ENCODE peak calls at places on chromosomes 5 and 9, in ten cellular contexts. K, L, E, O, X, A, I, G, Z and H are unnamed samples. For H3K27me3, the result is how much of the 10 kb centered on the place peaks cover.

GRCh38 chr9:124663046-124663961 is 107.8 kb downstream of the NR6A1 start:
- DNase-seq in K (no peak), L (peak), E (no peak), O (no peak), X (no peak), A (no peak), I (no peak), G (no peak), Z (no peak), H (no peak)

GRCh38 chr5:54646285-54647101 is 128.9 kb downstream of the SNX18 start:
- DNase-seq in K (peak), L (peak), E (peak), O (peak), X (peak), A (peak), I (peak), G (peak), Z (no peak), H (peak)

GRCh38 chr9:125889122-125889523 is 141.9 kb downstream of the PBX3 start:
- DNase-seq in K (peak), L (peak), E (peak), O (peak), X (no peak), A (peak), I (no peak), G (peak), Z (peak), H (no peak)

GRCh38 chr5:150340614-150341265 is 16.8 kb upstream of the TCOF1 start:
- DNase-seq in K (no peak), L (no peak), E (no peak), O (no peak), X (no peak), A (no peak), I (no peak), G (no peak), Z (peak), H (no peak)

GRCh38 chr9:69768716-69769115 is 8.9 kb upstream of the PTAR1 start:
- DNase-seq in K (peak), L (peak), E (no peak), O (no peak), X (no peak), A (no peak), I (no peak), G (peak), Z (no peak), H (no peak)

GRCh38 chr9:7509586-7509985 is 290.0 kb downstream of the DMAC1 start:
- DNase-seq in K (no peak), L (no peak), E (no peak), O (no peak), X (no peak), A (no peak), I (no peak), G (no peak), Z (no peak), H (no peak)

GRCh38 chr5:173228639-173229380 is 6.2 kb downstream of the NKX2-5 start:
- DNase-seq in K (no peak), L (no peak), E (peak), O (no peak), X (peak), A (no peak), I (no peak), G (peak), Z (no peak), H (no peak)

GRCh38 chr5:139837711-139838380 is 42.2 kb downstream of the PSD2 start:
- DNase-seq in K (no peak), L (no peak), E (peak), O (no peak), X (no peak), A (no peak), I (no peak), G (no peak), Z (no peak), H (no peak)

GRCh38 chr5:56415356-56415765 is 182.2 kb upstream of the ANKRD55 start:
- DNase-seq in K (peak), L (peak), E (peak), O (peak), X (peak), A (peak), I (no peak), G (peak), Z (no peak), H (no peak)

GRCh38 chr9:89815903-89816573 is 211.2 kb downstream of the GADD45G start:
- DNase-seq in K (no peak), L (no peak), E (peak), O (peak), X (no peak), A (no peak), I (peak), G (no peak), Z (no peak), H (no peak)

GRCh38 chr5:82119889-82120288 is 148.1 kb downstream of the ATG10 start:
- DNase-seq in K (no peak), L (no peak), E (no peak), O (no peak), X (no peak), A (no peak), I (no peak), G (no peak), Z (no peak), H (no peak)

GRCh38 chr5:31232273-31232888 is 38.9 kb downstream of the CDH6 start:
- DNase-seq in K (peak), L (peak), E (no peak), O (no peak), X (no peak), A (no peak), I (no peak), G (peak), Z (peak), H (peak)

GRCh38 chr5:80054682-80055081 is 19.5 kb downstream of the THBS4 start:
- DNase-seq in K (peak), L (peak), E (no peak), O (no peak), X (no peak), A (no peak), I (no peak), G (peak), Z (no peak), H (no peak)

GRCh38 chr9:98539954-98540353 is 168.8 kb downstream of the GABBR2 start:
- DNase-seq in K (peak), L (peak), E (no peak), O (no peak), X (no peak), A (no peak), I (no peak), G (peak), Z (no peak), H (no peak)

GRCh38 chr5:138656916-138657315 is 81.7 kb upstream of the HSPA9 start:
- DNase-seq in K (no peak), L (no peak), E (no peak), O (no peak), X (no peak), A (no peak), I (no peak), G (no peak), Z (no peak), H (no peak)

GRCh38 chr9:133771486-133772482 is 33.6 kb upstream of the SARDH start:
- DNase-seq in K (no peak), L (no peak), E (peak), O (no peak), X (peak), A (peak), I (peak), G (no peak), Z (peak), H (no peak)

GRCh38 chr9:132673355-132673754 is 3.1 kb downstream of the GTF3C4 start:
- DNase-seq in K (peak), L (peak), E (no peak), O (no peak), X (no peak), A (no peak), I (no peak), G (peak), Z (peak), H (peak)

GRCh38 chr5:88732181-88732633 is 150.8 kb downstream of the MEF2C start:
- DNase-seq in K (peak), L (peak), E (no peak), O (peak), X (peak), A (peak), I (peak), G (peak), Z (no peak), H (no peak)

GRCh38 chr5:55575815-55576583 is 41.2 kb upstream of the PLPP1 start:
- DNase-seq in K (no peak), L (peak), E (no peak), O (no peak), X (no peak), A (no peak), I (no peak), G (no peak), Z (no peak), H (no peak)

GRCh38 chr5:91381774-91382492 is 1.2 kb downstream of the ARRDC3 start:
- DNase-seq in K (peak), L (peak), E (peak), O (peak), X (peak), A (peak), I (peak), G (peak), Z (peak), H (peak)

GRCh38 chr5:128062172-128062746 is 21.3 kb upstream of the SLC12A2 start:
- DNase-seq in K (no peak), L (peak), E (no peak), O (no peak), X (no peak), A (no peak), I (no peak), G (peak), Z (no peak), H (no peak)

GRCh38 chr9:95037789-95038521 is 279.6 kb downstream of the FANCC start:
- DNase-seq in K (no peak), L (no peak), E (no peak), O (no peak), X (no peak), A (no peak), I (no peak), G (peak), Z (no peak), H (no peak)

GRCh38 chr9:99485461-99485860 is 263.4 kb downstream of the SEC61B start:
- DNase-seq in K (peak), L (peak), E (no peak), O (no peak), X (no peak), A (no peak), I (no peak), G (peak), Z (no peak), H (no peak)

GRCh38 chr9:129641751-129642585 is at the start of gene ASB6:
- DNase-seq in K (peak), L (peak), E (peak), O (peak), X (peak), A (peak), I (peak), G (peak), Z (peak), H (peak)

GRCh38 chr5:148186248-148187003 is 16.4 kb upstream of the SPINK6 start:
- DNase-seq in K (peak), L (peak), E (no peak), O (no peak), X (no peak), A (no peak), I (no peak), G (peak), Z (no peak), H (no peak)

GRCh38 chr9:87718852-87719612 is 6.9 kb upstream of the CTSL start:
- DNase-seq in K (no peak), L (no peak), E (no peak), O (no peak), X (no peak), A (no peak), I (no peak), G (no peak), Z (no peak), H (no peak)

GRCh38 chr9:130701059-130702022 is 7.8 kb downstream of the EXOSC2 start:
- DNase-seq in K (peak), L (peak), E (peak), O (peak), X (peak), A (peak), I (peak), G (peak), Z (peak), H (peak)

GRCh38 chr5:97986069-97986468 is 787.4 kb upstream of the RGMB start:
- DNase-seq in K (peak), L (peak), E (no peak), O (no peak), X (no peak), A (no peak), I (no peak), G (peak), Z (no peak), H (no peak)

GRCh38 chr9:2307480-2307879 is 292.3 kb downstream of the SMARCA2 start:
- DNase-seq in K (peak), L (no peak), E (no peak), O (no peak), X (no peak), A (no peak), I (no peak), G (peak), Z (no peak), H (no peak)

GRCh38 chr5:35067985-35068384 is 20.2 kb upstream of the AGXT2 start:
- DNase-seq in K (no peak), L (peak), E (no peak), O (no peak), X (no peak), A (no peak), I (no peak), G (peak), Z (no peak), H (no peak)

GRCh38 chr5:59055745-59056448 is 473.0 kb downstream of the RAB3C start:
- DNase-seq in K (no peak), L (no peak), E (no peak), O (no peak), X (no peak), A (no peak), I (no peak), G (no peak), Z (no peak), H (no peak)

GRCh38 chr5:7878381-7878873 is 9.5 kb downstream of the MTRR start:
- DNase-seq in K (peak), L (peak), E (no peak), O (no peak), X (no peak), A (no peak), I (no peak), G (peak), Z (no peak), H (no peak)

GRCh38 chr9:71683598-71684235 is 84.6 kb downstream of the CEMIP2 start:
- DNase-seq in K (peak), L (peak), E (no peak), O (no peak), X (no peak), A (no peak), I (peak), G (peak), Z (peak), H (no peak)

GRCh38 chr5:62597314-62597713 is 18.7 kb downstream of the LRRC70 start:
- DNase-seq in K (no peak), L (no peak), E (no peak), O (no peak), X (no peak), A (no peak), I (no peak), G (no peak), Z (no peak), H (no peak)

GRCh38 chr5:148924817-148925216 is 98.4 kb downstream of the ADRB2 start:
- DNase-seq in K (no peak), L (no peak), E (no peak), O (peak), X (peak), A (no peak), I (peak), G (no peak), Z (no peak), H (no peak)

GRCh38 chr5:56641635-56642255 is 173.6 kb upstream of the MAP3K1 start:
- DNase-seq in K (no peak), L (no peak), E (no peak), O (no peak), X (no peak), A (no peak), I (no peak), G (no peak), Z (no peak), H (no peak)

GRCh38 chr5:96084874-96085545 is 123.4 kb upstream of the ELL2 start:
- DNase-seq in K (no peak), L (no peak), E (no peak), O (no peak), X (no peak), A (no peak), I (no peak), G (peak), Z (no peak), H (no peak)

GRCh38 chr5:141734501-141735231 is 52.6 kb upstream of the ARAP3 start:
- DNase-seq in K (peak), L (peak), E (no peak), O (no peak), X (peak), A (no peak), I (no peak), G (peak), Z (peak), H (peak)

DNA sequence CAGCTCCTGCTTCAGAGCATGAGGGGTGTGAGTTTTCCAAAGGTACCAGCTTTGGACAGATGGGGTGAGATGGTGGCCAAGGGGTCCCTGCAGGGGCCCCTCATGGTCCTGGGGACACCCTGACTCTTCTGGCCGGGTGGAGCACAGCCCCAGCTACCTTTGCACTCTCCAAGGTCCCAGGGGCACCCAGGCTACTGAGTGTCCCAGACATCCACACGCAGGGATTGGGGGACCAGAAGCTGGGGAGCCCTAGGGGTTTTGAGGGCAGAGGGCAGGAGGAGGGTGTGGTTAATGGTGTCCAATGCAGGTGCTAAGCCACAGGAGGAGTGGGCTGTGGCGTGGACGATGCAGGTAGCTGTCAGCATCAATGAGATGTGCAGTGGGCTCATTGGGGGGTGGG is 16.0 kb upstream of the CLPTM1L start:
- DNase-seq in K (no peak), L (no peak), E (peak), O (no peak), X (no peak), A (no peak), I (no peak), G (no peak), Z (no peak), H (no peak)
- H3K27me3 ChIP-seq in K (under half), L (under half), E (under half), O (half or more), X (half or more), A (under half), I (under half), G (half or more), Z (under half), H (under half)

GRCh38 chr5:174722500-174722899 is 1.9 kb upstream of the MSX2 start:
- DNase-seq in K (no peak), L (no peak), E (no peak), O (no peak), X (no peak), A (no peak), I (no peak), G (no peak), Z (no peak), H (no peak)
- H3K27me3 ChIP-seq in K (under half), L (half or more), E (under half), O (half or more), X (half or more), A (under half), I (half or more), G (half or more), Z (half or more), H (under half)

GRCh38 chr9:135818718-135819475 is 88.4 kb downstream of the CAMSAP1 start:
- DNase-seq in K (no peak), L (no peak), E (no peak), O (no peak), X (no peak), A (no peak), I (no peak), G (no peak), Z (no peak), H (no peak)

GRCh38 chr9:135814421-135814820 is 92.9 kb downstream of the CAMSAP1 start:
- DNase-seq in K (no peak), L (no peak), E (no peak), O (no peak), X (no peak), A (no peak), I (no peak), G (no peak), Z (no peak), H (no peak)

GRCh38 chr9:135817951-135818717 is 89.2 kb downstream of the CAMSAP1 start:
- DNase-seq in K (no peak), L (no peak), E (peak), O (no peak), X (no peak), A (no peak), I (no peak), G (no peak), Z (no peak), H (no peak)

GRCh38 chr9:135815433-135816178 is 91.7 kb downstream of the CAMSAP1 start:
- DNase-seq in K (no peak), L (no peak), E (peak), O (no peak), X (no peak), A (no peak), I (no peak), G (no peak), Z (no peak), H (no peak)

DNA sequence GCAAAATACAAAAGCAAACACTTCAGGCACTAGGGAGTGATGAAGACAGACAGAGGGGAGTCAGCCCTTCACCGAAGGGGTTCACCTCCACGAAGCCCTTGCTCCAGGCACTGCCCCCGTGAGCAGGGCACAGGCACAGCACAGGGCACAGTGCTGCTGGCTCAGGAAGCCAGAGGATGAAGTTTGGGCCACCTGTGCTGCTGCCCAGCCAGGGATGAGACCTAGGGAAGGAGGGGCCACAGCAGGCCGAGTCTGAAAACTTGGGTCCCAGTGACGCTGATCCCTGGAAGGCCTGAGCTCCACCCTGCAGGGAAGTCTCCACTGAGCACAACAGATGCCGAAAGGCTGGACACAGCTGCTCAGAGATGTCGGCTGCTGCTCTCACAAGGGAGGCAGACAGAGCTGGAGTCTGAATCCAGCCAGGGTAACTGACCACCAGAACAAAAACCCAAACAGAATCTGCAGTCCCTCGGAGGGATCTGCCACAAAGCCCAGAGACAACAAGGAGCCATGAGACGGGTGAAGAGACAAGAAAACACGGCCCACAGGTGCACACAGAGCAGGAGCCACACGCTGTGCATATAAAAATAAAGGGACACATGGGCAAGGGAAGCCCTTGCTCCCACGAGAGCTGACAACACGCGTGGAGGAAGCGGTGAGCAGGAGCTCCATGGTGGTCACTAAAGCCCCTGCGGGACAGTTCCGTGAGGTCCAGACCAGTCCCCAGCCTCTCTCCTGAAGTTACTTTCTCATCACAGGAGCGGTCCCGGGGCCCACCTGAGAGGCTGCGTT is 91.0 kb downstream of the CAMSAP1 start:
- DNase-seq in K (no peak), L (no peak), E (peak), O (no peak), X (no peak), A (no peak), I (no peak), G (no peak), Z (no peak), H (no peak)
- H3K27me3 ChIP-seq in K (under half), L (under half), E (under half), O (under half), X (under half), A (under half), I (under half), G (under half), Z (under half), H (under half)

GRCh38 chr5:176633638-176634037 is 3.2 kb downstream of the EIF4E1B start:
- DNase-seq in K (no peak), L (no peak), E (no peak), O (no peak), X (no peak), A (no peak), I (no peak), G (no peak), Z (no peak), H (no peak)

GRCh38 chr5:176630681-176631222 is 277 bp downstream of the EIF4E1B start:
- DNase-seq in K (no peak), L (no peak), E (no peak), O (no peak), X (no peak), A (no peak), I (no peak), G (no peak), Z (no peak), H (no peak)

GRCh38 chr5:176629853-176630680 is at the start of the genes EIF4E1B and SNCB:
- DNase-seq in K (peak), L (no peak), E (peak), O (no peak), X (no peak), A (peak), I (no peak), G (peak), Z (peak), H (no peak)

GRCh38 chr5:176631383-176631970 is 1.0 kb downstream of the EIF4E1B start:
- DNase-seq in K (no peak), L (no peak), E (no peak), O (no peak), X (no peak), A (no peak), I (no peak), G (no peak), Z (no peak), H (no peak)

GRCh38 chr5:176632777-176633176 is 2.3 kb downstream of the EIF4E1B start:
- DNase-seq in K (no peak), L (no peak), E (no peak), O (no peak), X (no peak), A (peak), I (no peak), G (no peak), Z (no peak), H (no peak)
- H3K27me3 ChIP-seq in K (under half), L (half or more), E (under half), O (half or more), X (half or more), A (under half), I (under half), G (half or more), Z (under half), H (under half)